ENCODE peak calls at places on chromosomes 2 and 18, in eight cellular contexts. R is T-cell; H is stimulated activated CD8-positive, alpha-beta memory T cell treated with anti-CD3 and anti-CD28 coated beads, Interleukin-4, amount 100 ng/mL, for 24 hours; G is lower lobe of right lung; D is ACHN; U is LHCN-M2; M is thoracic aorta; S is non-pigmented ciliary epithelial cell. N is an unnamed sample.

GRCh38 chr18:21851327-21851961 is 110.9 kb downstream of the MIB1 start:
- DNase-seq in R (no peak), H (no peak), G (no peak), D (no peak), U (peak), M (no peak), S (no peak), N (no peak)

GRCh38 chr2:29253495-29253894 is 138.3 kb downstream of the CLIP4 start:
- DNase-seq in R (no peak), H (no peak), G (no peak), D (no peak), U (no peak), M (no peak), S (no peak), N (no peak)

GRCh38 chr2:66495788-66496640 is 61.1 kb downstream of the MEIS1 start:
- DNase-seq in R (no peak), H (no peak), G (no peak), D (peak), U (peak), M (peak), S (peak), N (no peak)

GRCh38 chr2:78699696-78700095 is 325.8 kb upstream of the REG3G start:
- DNase-seq in R (no peak), H (no peak), G (no peak), D (no peak), U (no peak), M (no peak), S (no peak), N (no peak)

GRCh38 chr2:172102159-172102857 is 392 bp downstream of the DLX2 start:
- DNase-seq in R (no peak), H (no peak), G (no peak), D (peak), U (no peak), M (no peak), S (no peak), N (no peak)

GRCh38 chr2:60414731-60415130 is 138.7 kb downstream of the BCL11A start:
- DNase-seq in R (no peak), H (no peak), G (no peak), D (no peak), U (peak), M (no peak), S (peak), N (no peak)

GRCh38 chr2:64049633-64050220 is 30.5 kb upstream of the VPS54 start:
- DNase-seq in R (peak), H (peak), G (peak), D (peak), U (peak), M (no peak), S (no peak), N (peak)

GRCh38 chr2:176769021-176769420 is 443.6 kb upstream of the HNRNPA3 start:
- DNase-seq in R (no peak), H (no peak), G (no peak), D (no peak), U (no peak), M (no peak), S (no peak), N (no peak)

GRCh38 chr2:69915050-69915945 is at the start of gene MXD1:
- DNase-seq in R (peak), H (no peak), G (peak), D (peak), U (no peak), M (no peak), S (no peak), N (no peak)

GRCh38 chr2:119764832-119765231 is 5.1 kb downstream of the PTPN4 start:
- DNase-seq in R (no peak), H (no peak), G (no peak), D (no peak), U (no peak), M (no peak), S (no peak), N (no peak)

GRCh38 chr18:14970027-14970426 is 222.1 kb downstream of the ANKRD30B start:
- DNase-seq in R (no peak), H (no peak), G (no peak), D (peak), U (peak), M (no peak), S (no peak), N (no peak)

GRCh38 chr2:99066075-99066557 is 75.4 kb upstream of the C2orf15 start:
- DNase-seq in R (no peak), H (no peak), G (no peak), D (peak), U (peak), M (no peak), S (no peak), N (no peak)

GRCh38 chr2:161988589-161988988 is 85.4 kb downstream of the DPP4 start:
- DNase-seq in R (no peak), H (no peak), G (no peak), D (peak), U (no peak), M (no peak), S (no peak), N (no peak)

GRCh38 chr2:190408538-190409271 is 550 bp downstream of the MFSD6 start:
- DNase-seq in R (peak), H (peak), G (peak), D (peak), U (peak), M (no peak), S (no peak), N (peak)

GRCh38 chr2:31339696-31340095 is 74.8 kb downstream of the XDH start:
- DNase-seq in R (no peak), H (no peak), G (no peak), D (no peak), U (no peak), M (no peak), S (no peak), N (no peak)

GRCh38 chr2:2320486-2321249 is 10.4 kb downstream of the MYT1L start:
- DNase-seq in R (no peak), H (no peak), G (no peak), D (no peak), U (no peak), M (no peak), S (no peak), N (no peak)

GRCh38 chr2:240964221-240964853 is 34.1 kb upstream of the SNED1 start:
- DNase-seq in R (no peak), H (no peak), G (peak), D (no peak), U (no peak), M (no peak), S (no peak), N (no peak)

GRCh38 chr18:21769206-21769605 is 28.6 kb downstream of the MIB1 start:
- DNase-seq in R (no peak), H (no peak), G (no peak), D (no peak), U (peak), M (no peak), S (no peak), N (no peak)

GRCh38 chr2:46410273-46411244 is 68.8 kb upstream of the TMEM247 start:
- DNase-seq in R (no peak), H (no peak), G (peak), D (no peak), U (no peak), M (no peak), S (no peak), N (no peak)

GRCh38 chr2:98308532-98308931 is 37.7 kb upstream of the CNGA3 start:
- DNase-seq in R (no peak), H (no peak), G (no peak), D (no peak), U (no peak), M (no peak), S (no peak), N (no peak)

GRCh38 chr2:205772983-205773382 is 90.7 kb downstream of the NRP2 start:
- DNase-seq in R (no peak), H (no peak), G (no peak), D (no peak), U (no peak), M (no peak), S (no peak), N (no peak)

GRCh38 chr2:239721531-239721930 is 303.6 kb downstream of the NDUFA10 start:
- DNase-seq in R (no peak), H (no peak), G (peak), D (no peak), U (no peak), M (no peak), S (no peak), N (no peak)

GRCh38 chr2:71263386-71263785 is 36.5 kb upstream of the PAIP2B start:
- DNase-seq in R (no peak), H (no peak), G (no peak), D (no peak), U (no peak), M (no peak), S (no peak), N (no peak)

GRCh38 chr18:63342206-63342605 is 22.6 kb upstream of the BCL2 start:
- DNase-seq in R (no peak), H (no peak), G (no peak), D (peak), U (peak), M (no peak), S (no peak), N (no peak)

GRCh38 chr2:57907411-57907810 is 139.2 kb upstream of the VRK2 start:
- DNase-seq in R (no peak), H (no peak), G (no peak), D (no peak), U (no peak), M (no peak), S (no peak), N (no peak)

GRCh38 chr2:235740821-235741220 is 247.0 kb downstream of the AGAP1 start:
- DNase-seq in R (no peak), H (no peak), G (no peak), D (peak), U (no peak), M (no peak), S (no peak), N (no peak)

GRCh38 chr18:11994708-11995444 is 13.6 kb downstream of the IMPA2 start:
- DNase-seq in R (no peak), H (no peak), G (peak), D (peak), U (peak), M (no peak), S (no peak), N (no peak)

GRCh38 chr2:189613650-189614420 is 33.2 kb upstream of the SLC40A1 start:
- DNase-seq in R (no peak), H (no peak), G (no peak), D (peak), U (peak), M (no peak), S (no peak), N (no peak)

GRCh38 chr2:11406492-11407381 is 59.2 kb downstream of the E2F6 start:
- DNase-seq in R (no peak), H (no peak), G (no peak), D (peak), U (peak), M (peak), S (no peak), N (no peak)

GRCh38 chr18:52991246-52991645 is 651.2 kb downstream of the DCC start:
- DNase-seq in R (no peak), H (no peak), G (no peak), D (no peak), U (no peak), M (no peak), S (no peak), N (no peak)

GRCh38 chr2:78304678-78305077 is 720.8 kb upstream of the REG3G start:
- DNase-seq in R (no peak), H (no peak), G (no peak), D (no peak), U (no peak), M (no peak), S (no peak), N (no peak)

GRCh38 chr2:133718688-133719201 is 150.5 kb upstream of the NCKAP5 start:
- DNase-seq in R (no peak), H (no peak), G (no peak), D (peak), U (peak), M (no peak), S (peak), N (no peak)

GRCh38 chr2:216634317-216635148 is 1.3 kb downstream of the IGFBP2 start:
- DNase-seq in R (no peak), H (no peak), G (no peak), D (no peak), U (no peak), M (no peak), S (no peak), N (no peak)

GRCh38 chr2:69948032-69948962 is 13.1 kb downstream of the ASPRV1 start:
- DNase-seq in R (no peak), H (no peak), G (no peak), D (no peak), U (no peak), M (no peak), S (no peak), N (no peak)

GRCh38 chr2:111102216-111102615 is 18.5 kb upstream of the BCL2L11 start:
- DNase-seq in R (no peak), H (no peak), G (no peak), D (no peak), U (no peak), M (no peak), S (no peak), N (no peak)

GRCh38 chr2:237305579-237305978 is 108.4 kb downstream of the COL6A3 start:
- DNase-seq in R (no peak), H (no peak), G (no peak), D (no peak), U (no peak), M (no peak), S (no peak), N (no peak)

GRCh38 chr18:79903787-79904356 is 47.6 kb downstream of the SLC66A2 start:
- DNase-seq in R (no peak), H (no peak), G (no peak), D (no peak), U (no peak), M (no peak), S (no peak), N (no peak)

N was measured in activated CD4-positive, CD25-positive, alpha-beta regulatory T cell treated with anti-CD3 and anti-CD28 coated beads, Interleukin-2, amount 50 U/mL, for 16 hours.